ENCODE peak calls at places on chromosomes 4 and X, in five cellular contexts. T is K562, I is uterus, V is endodermal cell, H is psoas muscle. O is an unnamed sample.

GRCh38 chrX:130543603-130544002 is 141.8 kb downstream of the RBMX2 start:
- DNase-seq in T (no peak), V (no peak), I (no peak), H (no peak), O (no peak)

GRCh38 chr4:30537462-30537861 is 182.7 kb upstream of the PCDH7 start:
- DNase-seq in I (no peak), H (no peak), T (no peak), V (no peak), O (no peak)

GRCh38 chr4:125838924-125839323 is 524.2 kb downstream of the FAT4 start:
- DNase-seq in I (no peak), H (no peak), V (no peak), T (no peak), O (no peak)

GRCh38 chrX:42220083-42220482 is 296.7 kb upstream of the CASK start:
- DNase-seq in V (no peak), H (no peak), I (no peak), T (no peak), O (no peak)

GRCh38 chr4:3070709-3071500 is 3.4 kb downstream of the HTT-AS start:
- DNase-seq in V (no peak), H (no peak), T (no peak), I (no peak), O (no peak)

GRCh38 chr4:2469192-2469984 is 482 bp downstream of the RNF4 start:
- DNase-seq in I (no peak), V (peak; percentile 75), H (peak; percentile 43), T (peak; percentile 81), O (no peak)

GRCh38 chrX:153443476-153444332 is 2.2 kb downstream of the TREX2 start:
- DNase-seq in H (no peak), T (no peak), V (no peak), I (no peak), O (no peak)

GRCh38 chr4:634599-634985 is 9.2 kb downstream of the PDE6B start:
- DNase-seq in T (no peak), H (no peak), V (no peak), I (no peak), O (no peak)

GRCh38 chr4:6942238-6942800 is 32.7 kb downstream of the TBC1D14 start:
- DNase-seq in H (no peak), V (peak; percentile 55), T (peak; percentile 57), I (peak; percentile 51), O (no peak)

GRCh38 chr4:150828159-150828558 is 186.9 kb downstream of the LRBA start:
- DNase-seq in T (no peak), H (no peak), V (no peak), I (no peak), O (no peak)

GRCh38 chr4:145731026-145731425 is 51.1 kb downstream of the C4orf51 start:
- DNase-seq in T (no peak), H (no peak), I (no peak), V (no peak), O (no peak)

GRCh38 chr4:108483077-108483476 is 137.3 kb upstream of the RPL34 start:
- DNase-seq in T (no peak), I (no peak), H (no peak), V (no peak), O (no peak)

GRCh38 chrX:6384391-6384790 is 150.5 kb downstream of the VCX3A start:
- DNase-seq in H (no peak), I (no peak), V (no peak), T (no peak), O (no peak)

GRCh38 chr4:127055349-127055748 is 577.4 kb upstream of the INTU start:
- DNase-seq in I (no peak), V (no peak), T (no peak), H (no peak), O (no peak)

GRCh38 chrX:141220342-141221008 is 21.8 kb downstream of the SPANXC start:
- DNase-seq in T (no peak), V (no peak), I (no peak), H (no peak), O (no peak)

DNA sequence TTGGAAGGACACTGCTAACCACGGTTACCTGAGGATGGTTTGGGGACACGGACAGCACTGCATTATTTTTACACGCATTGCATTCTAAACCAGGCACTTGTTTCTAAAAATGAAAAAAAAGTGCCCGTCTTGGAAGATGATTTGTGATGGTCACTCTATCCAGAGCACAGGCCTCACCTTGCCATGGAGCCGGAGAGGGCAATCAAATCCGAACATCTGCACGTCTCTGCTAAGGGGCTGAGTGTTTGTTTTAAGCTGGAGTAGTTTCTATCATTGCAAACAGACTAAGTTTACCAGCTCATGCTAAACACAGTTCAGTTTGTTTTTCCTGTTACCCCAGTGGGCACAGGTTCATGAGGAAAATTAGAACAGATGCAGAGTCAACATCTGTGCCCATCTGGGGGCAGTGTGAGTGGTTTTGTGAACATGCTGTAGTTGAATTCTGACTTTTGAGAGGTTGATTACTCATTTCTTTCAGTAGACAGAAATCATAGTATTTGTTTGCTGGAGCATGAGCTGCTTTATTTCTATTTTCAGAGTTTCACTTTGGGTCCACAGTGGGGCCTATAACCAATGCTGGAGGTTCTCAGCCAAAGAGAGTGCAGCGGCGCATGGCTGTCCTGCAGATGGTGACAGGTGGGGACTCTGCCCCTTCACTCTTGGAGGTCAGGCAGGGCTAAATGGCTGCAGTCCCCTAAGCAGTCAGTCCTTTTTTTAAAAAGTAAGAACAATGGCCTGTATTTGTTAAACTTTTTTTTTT is 65.4 kb upstream of the ENPP6 start:
- DNase-seq in T (no peak), I (no peak), V (no peak), H (no peak), O (no peak)
- TF ChIP-seq CTCF in T (no peak), I (no peak), V (no peak), H (no peak), O (no peak)

GRCh38 chr4:110501826-110502225 is 25.9 kb downstream of the ENPEP start:
- DNase-seq in I (no peak), T (no peak), H (no peak), V (no peak), O (no peak)
- TF ChIP-seq CTCF in I (no peak), T (no peak), H (no peak), V (no peak), O (no peak)

GRCh38 chr4:39658756-39659155 is 20.1 kb upstream of the SMIM14 start:
- DNase-seq in H (no peak), T (no peak), I (no peak), V (no peak), O (no peak)
- TF ChIP-seq CTCF in H (no peak), T (peak; percentile 7), I (no peak), V (peak; percentile 31), O (no peak)

GRCh38 chr4:17521595-17521994 is 6.6 kb downstream of the CLRN2 start:
- DNase-seq in I (no peak), H (no peak), V (no peak), T (no peak), O (no peak)
- TF ChIP-seq CTCF in I (no peak), H (no peak), V (no peak), T (no peak), O (no peak)

DNA sequence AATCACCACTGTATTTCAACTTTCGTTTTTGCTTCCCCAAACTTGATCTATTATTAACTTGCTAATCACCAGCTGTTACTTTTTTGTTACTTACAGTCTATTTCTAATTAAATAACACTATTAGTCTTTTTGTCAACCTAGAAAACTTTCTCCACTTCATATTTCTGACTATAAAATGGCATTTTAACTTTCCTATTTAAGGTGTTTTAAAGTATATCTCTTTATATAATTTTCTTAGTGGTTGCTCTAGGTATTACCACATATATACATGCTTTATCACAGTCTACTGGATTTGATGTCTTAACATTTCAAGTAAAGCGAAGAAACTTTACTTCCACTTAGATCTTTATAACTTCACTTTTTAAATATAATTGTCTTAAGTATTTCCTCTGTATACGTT is 421.2 kb downstream of the DCAF12L2 start:
- DNase-seq in I (no peak), H (no peak), V (no peak), T (no peak), O (no peak)
- TF ChIP-seq CTCF in I (no peak), H (no peak), V (peak; percentile 65), T (no peak), O (peak; percentile 65)

DNA sequence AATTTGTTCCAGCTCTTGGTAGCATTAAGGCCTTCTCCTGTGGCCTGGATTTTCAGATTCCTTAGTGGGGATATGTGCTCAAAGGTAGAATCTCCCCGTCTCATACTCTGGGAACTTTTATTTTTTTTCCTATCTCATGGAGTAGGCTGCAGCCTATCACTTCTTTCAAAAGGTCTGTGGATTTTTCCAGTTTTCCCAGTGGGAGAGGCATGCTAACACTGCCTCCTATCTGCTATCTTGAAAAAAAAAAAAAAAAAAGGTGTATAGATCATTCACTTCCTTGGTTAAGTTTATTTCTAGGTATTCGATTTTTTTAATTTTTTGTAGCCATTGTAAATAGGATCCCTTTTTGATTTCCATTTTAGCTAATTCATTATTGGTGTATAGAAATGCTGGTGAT is 67.1 kb downstream of the IL15 start:
- DNase-seq in V (no peak), T (no peak), I (no peak), H (no peak), O (no peak)
- TF ChIP-seq CTCF in V (no peak), T (no peak), I (no peak), H (no peak), O (no peak)

DNA sequence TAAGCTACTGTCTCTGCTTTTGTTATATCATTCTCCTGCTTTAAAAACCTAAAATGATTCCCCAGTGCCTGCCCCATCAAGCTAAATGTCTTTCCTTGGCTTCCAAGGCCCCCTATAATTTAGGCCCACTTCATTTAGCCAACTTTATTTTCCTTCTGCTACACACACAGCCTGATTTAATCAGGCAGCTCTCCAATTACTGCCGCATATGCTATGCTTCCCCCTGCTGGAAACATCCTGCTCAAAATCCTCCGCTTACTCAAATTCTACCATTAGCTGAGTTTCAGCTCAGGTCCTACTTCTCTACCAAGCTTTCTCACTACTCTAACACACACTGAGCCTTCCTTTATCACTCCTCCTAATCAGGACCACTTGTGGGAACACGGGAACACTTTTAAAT is 17.0 kb downstream of the LAMP2 start:
- DNase-seq in I (no peak), T (no peak), V (peak; percentile 70), H (no peak), O (no peak)
- TF ChIP-seq CTCF in I (peak; percentile 21), T (peak; percentile 54), V (peak; percentile 73), H (peak; percentile 39), O (peak; percentile 65)

O was measured in type B pancreatic cell.